ENCODE peak calls at places on chromosome 1, in seven cellular contexts. R, P, T, M, D, U and K are unnamed samples.

GRCh38 chr1:153614189-153614900 is 1.4 kb upstream of the S100A16 start:
- DNase-seq in P (no peak), M (no peak), U (no peak), D (no peak), T (no peak), R (no peak), K (no peak)

GRCh38 chr1:84301759-84302380 is 362 bp downstream of the SAMD13 start:
- DNase-seq in R (no peak), P (no peak), U (no peak), D (no peak), T (no peak), M (no peak), K (no peak)

GRCh38 chr1:119136401-119136800 is 4.1 kb downstream of the WARS2 start:
- DNase-seq in M (no peak), T (no peak), U (no peak), P (no peak), D (no peak), R (no peak), K (no peak)

GRCh38 chr1:238063454-238063853 is 172.7 kb upstream of the ZP4 start:
- DNase-seq in M (no peak), P (no peak), U (no peak), R (no peak), T (no peak), D (no peak), K (no peak)

GRCh38 chr1:185869590-185869989 is 135.4 kb downstream of the HMCN1 start:
- DNase-seq in U (no peak), T (no peak), R (no peak), M (no peak), D (no peak), P (no peak), K (no peak)

GRCh38 chr1:34851431-34852105 is 8.0 kb downstream of the SMIM12 start:
- DNase-seq in D (no peak), P (no peak), U (peak; percentile 27), R (no peak), M (no peak), T (no peak), K (no peak)

GRCh38 chr1:215594640-215595039 is 27.5 kb downstream of the KCTD3 start:
- DNase-seq in P (no peak), D (no peak), U (no peak), M (no peak), R (no peak), T (no peak), K (no peak)

GRCh38 chr1:38327559-38327973 is 281.0 kb upstream of the POU3F1 start:
- DNase-seq in T (no peak), D (no peak), R (no peak), M (no peak), P (no peak), U (no peak), K (no peak)

GRCh38 chr1:47437518-47438320 is at the start of gene FOXD2:
- DNase-seq in R (peak; percentile 85), P (peak; percentile 86), T (peak; percentile 77), M (peak; percentile 95), D (peak; percentile 93), U (peak; percentile 77), K (peak; percentile 96)

GRCh38 chr1:233884461-233885151 is 19.9 kb upstream of the SLC35F3 start:
- DNase-seq in T (no peak), R (no peak), P (no peak), U (no peak), D (no peak), M (no peak), K (no peak)

GRCh38 chr1:43563779-43564616 is 33.3 kb downstream of the PTPRF start:
- DNase-seq in M (no peak), P (no peak), T (no peak), D (peak; percentile 11), R (no peak), U (peak; percentile 87), K (no peak)

GRCh38 chr1:59331686-59332085 is 34.8 kb downstream of the FGGY start:
- DNase-seq in U (no peak), M (no peak), R (no peak), P (no peak), D (no peak), T (no peak), K (no peak)

GRCh38 chr1:112957133-112957812 is 1.3 kb upstream of the SLC16A1 start:
- DNase-seq in R (no peak), M (no peak), D (peak; percentile 72), P (peak; percentile 28), U (peak; percentile 40), T (peak; percentile 44), K (peak; percentile 21)

GRCh38 chr1:193114485-193115095 is 7.2 kb upstream of the CDC73 start:
- DNase-seq in R (no peak), D (no peak), T (no peak), P (no peak), M (no peak), U (no peak), K (no peak)

GRCh38 chr1:27400035-27400962 is 7.9 kb downstream of the GPR3 start:
- DNase-seq in M (no peak), U (no peak), R (no peak), P (no peak), D (no peak), T (no peak), K (no peak)

GRCh38 chr1:209325492-209325891 is 258.0 kb upstream of the CAMK1G start:
- DNase-seq in D (no peak), T (no peak), U (no peak), P (no peak), R (no peak), M (no peak), K (no peak)

GRCh38 chr1:223810586-223810985 is 35.2 kb downstream of the TP53BP2 start:
- DNase-seq in D (no peak), M (no peak), U (no peak), P (no peak), R (no peak), T (no peak), K (no peak)

GRCh38 chr1:116679828-116680628 is 12.5 kb upstream of the IGSF3 start:
- DNase-seq in M (no peak), T (no peak), D (no peak), R (no peak), U (no peak), P (no peak), K (no peak)

GRCh38 chr1:234775477-234776246 is 165.7 kb upstream of the IRF2BP2 start:
- DNase-seq in M (no peak), T (no peak), P (no peak), R (no peak), U (no peak), D (no peak), K (peak; percentile 11)

GRCh38 chr1:61950418-61950817 is 208.1 kb downstream of the PATJ start:
- DNase-seq in P (no peak), R (no peak), D (no peak), T (no peak), M (no peak), U (no peak), K (no peak)

GRCh38 chr1:54317084-54317483 is 89.1 kb downstream of the SSBP3 start:
- DNase-seq in T (no peak), R (no peak), M (no peak), D (no peak), U (no peak), P (no peak), K (no peak)

GRCh38 chr1:202235003-202235660 is 41.5 kb downstream of the LGR6 start:
- DNase-seq in R (no peak), U (no peak), D (no peak), T (no peak), P (no peak), M (no peak), K (no peak)

GRCh38 chr1:36160949-36161485 is 5.1 kb downstream of the MAP7D1 start:
- DNase-seq in M (peak; percentile 83), T (peak; percentile 48), P (peak; percentile 46), R (peak; percentile 47), U (peak; percentile 69), D (peak; percentile 72), K (no peak)

GRCh38 chr1:151006331-151007052 is at the start of gene MINDY1:
- DNase-seq in D (peak; percentile 47), M (peak; percentile 79), R (peak; percentile 62), T (peak; percentile 95), U (peak; percentile 63), P (peak; percentile 5), K (peak; percentile 89)

GRCh38 chr1:243507672-243508302 is 251.9 kb downstream of the SDCCAG8 start:
- DNase-seq in M (no peak), U (no peak), P (no peak), D (no peak), T (no peak), R (no peak), K (no peak)

GRCh38 chr1:2875677-2876531 is 74.4 kb upstream of the TTC34 start:
- DNase-seq in T (peak; percentile 21), R (no peak), P (no peak), U (peak; percentile 59), M (no peak), D (no peak), K (no peak)
- H3K9me3 ChIP-seq in T (peaks cover 7% of the 10 kb centered on the region), R (no peaks in the 10 kb centered on the region), P (peaks cover 13% of the 10 kb centered on the region), U (peaks cover 3% of the 10 kb centered on the region), M (peaks cover 9% of the 10 kb centered on the region), D (no peaks in the 10 kb centered on the region), K (peaks cover 3% of the 10 kb centered on the region)

GRCh38 chr1:154622503-154623039 is 14.6 kb upstream of the ADAR start:
- DNase-seq in U (no peak), R (no peak), T (no peak), D (no peak), M (no peak), P (no peak), K (no peak)

GRCh38 chr1:154624756-154625643 is 17.0 kb upstream of the ADAR start:
- DNase-seq in R (no peak), D (no peak), P (no peak), M (no peak), U (no peak), T (no peak), K (no peak)

GRCh38 chr1:154621875-154622274 is 13.9 kb upstream of the ADAR start:
- DNase-seq in M (no peak), U (no peak), R (no peak), D (no peak), P (no peak), T (no peak), K (no peak)

GRCh38 chr1:154626456-154627246 is 18.7 kb upstream of the ADAR start:
- DNase-seq in D (peak; percentile 38), T (no peak), M (no peak), R (no peak), P (no peak), U (no peak), K (no peak)

GRCh38 chr1:154623358-154623757 is 15.4 kb upstream of the ADAR start:
- DNase-seq in R (no peak), D (no peak), U (no peak), T (no peak), P (no peak), M (no peak), K (no peak)
- H3K27ac ChIP-seq in R (no peak overlapping the region), D (no peak overlapping the region), U (no peak overlapping the region), T (no peak overlapping the region), P (no peak overlapping the region), M (no peak overlapping the region), K (no peak overlapping the region)

DNA sequence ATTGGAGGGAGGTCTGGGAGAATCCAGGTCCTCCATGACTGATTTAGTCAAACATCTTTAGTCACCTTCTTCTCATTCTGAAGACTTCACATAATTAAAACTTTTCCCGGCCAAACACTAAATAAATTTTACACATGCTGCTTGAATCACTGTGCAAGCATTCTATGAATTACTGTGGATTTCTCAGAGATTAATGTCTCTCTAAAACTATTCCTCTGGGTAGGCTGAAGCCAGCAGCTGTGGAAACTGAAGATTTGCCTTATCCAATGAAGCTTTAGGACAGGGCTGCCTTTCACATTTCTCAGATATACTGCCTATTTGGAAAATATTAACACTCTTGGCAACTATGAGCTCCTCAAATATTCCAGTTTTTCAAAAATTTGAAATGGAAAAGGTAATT is 61.7 kb downstream of the JMJD4 start:
- DNase-seq in T (no peak), M (no peak), U (no peak), D (no peak), R (no peak), P (no peak), K (no peak)
- H3K9me3 ChIP-seq in T (peaks cover 88% of the 10 kb centered on the region), M (peaks cover 72% of the 10 kb centered on the region), U (peaks cover 5% of the 10 kb centered on the region), D (peaks cover 3% of the 10 kb centered on the region), R (peaks cover 35% of the 10 kb centered on the region), P (peaks cover 90% of the 10 kb centered on the region), K (no peaks in the 10 kb centered on the region)

GRCh38 chr1:161420763-161421455 is 53.2 kb upstream of the CFAP126 start:
- DNase-seq in P (no peak), D (no peak), T (peak; percentile 16), M (no peak), R (no peak), U (no peak), K (no peak)
- H3K27ac ChIP-seq in P (no peak overlapping the region), D (no peak overlapping the region), T (no peak overlapping the region), M (no peak overlapping the region), R (no peak overlapping the region), U (no peak overlapping the region), K (no peak overlapping the region)